ENCODE peak calls at places on chromosome 18, in seven cellular contexts. Q is fibroblast of villous mesenchyme, W is body of pancreas, Z is lower leg skin, O is IMR-90, P is pancreas, X is H7. E is an unnamed sample.

GRCh38 chr18:55779461-55779710 is 191.4 kb upstream of the TCF4 start:
- DNase-seq in Q (peak), W (no peak), Z (no peak), O (no peak), P (no peak), X (peak), E (peak)

GRCh38 chr18:6679201-6679600 is 50.3 kb upstream of the ARHGAP28 start:
- DNase-seq in Q (no peak), W (no peak), Z (no peak), O (no peak), P (no peak), X (no peak), E (no peak)

GRCh38 chr18:52394602-52395001 is 54.6 kb downstream of the DCC start:
- DNase-seq in Q (no peak), W (no peak), Z (no peak), O (no peak), P (no peak), X (no peak), E (no peak)

GRCh38 chr18:35002120-35002519 is 39.1 kb upstream of the MAPRE2 start:
- DNase-seq in Q (no peak), W (no peak), Z (no peak), O (no peak), P (no peak), X (no peak), E (no peak)

GRCh38 chr18:26425148-26425531 is 123.2 kb downstream of the KCTD1 start:
- DNase-seq in Q (no peak), W (no peak), Z (no peak), O (peak), P (no peak), X (no peak), E (no peak)

GRCh38 chr18:35117951-35118411 is 76.8 kb downstream of the MAPRE2 start:
- DNase-seq in Q (peak), W (no peak), Z (no peak), O (peak), P (no peak), X (no peak), E (peak)

GRCh38 chr18:59696311-59697235 is 650 bp downstream of the CCBE1 start:
- DNase-seq in Q (peak), W (no peak), Z (peak), O (peak), P (peak), X (peak), E (peak)

GRCh38 chr18:2143666-2144065 is 427.6 kb downstream of the METTL4 start:
- DNase-seq in Q (peak), W (no peak), Z (no peak), O (no peak), P (no peak), X (no peak), E (peak)

GRCh38 chr18:67373636-67374035 is 142.9 kb downstream of the DSEL start:
- DNase-seq in Q (no peak), W (no peak), Z (no peak), O (no peak), P (no peak), X (no peak), E (no peak)

GRCh38 chr18:61883547-61883946 is 9.3 kb downstream of the RNF152 start:
- DNase-seq in Q (peak), W (no peak), Z (no peak), O (peak), P (no peak), X (no peak), E (no peak)

GRCh38 chr18:3603460-3604259 is 153.7 kb downstream of the TGIF1 start:
- DNase-seq in Q (peak), W (peak), Z (no peak), O (peak), P (no peak), X (peak), E (peak)

GRCh38 chr18:76564636-76565237 is 69.7 kb upstream of the ZNF516 start:
- DNase-seq in Q (no peak), W (no peak), Z (no peak), O (no peak), P (no peak), X (no peak), E (no peak)

GRCh38 chr18:463442-464310 is 36.8 kb downstream of the COLEC12 start:
- DNase-seq in Q (no peak), W (no peak), Z (no peak), O (peak), P (no peak), X (no peak), E (no peak)

GRCh38 chr18:74836296-74837139 is 238.8 kb downstream of the ZNF407 start:
- DNase-seq in Q (no peak), W (peak), Z (no peak), O (peak), P (no peak), X (no peak), E (peak)

GRCh38 chr18:25568926-25569325 is 217.0 kb upstream of the ZNF521 start:
- DNase-seq in Q (no peak), W (no peak), Z (no peak), O (no peak), P (no peak), X (no peak), E (no peak)

GRCh38 chr18:54232485-54233227 is 8.2 kb upstream of the MBD2 start:
- DNase-seq in Q (no peak), W (peak), Z (no peak), O (no peak), P (no peak), X (peak), E (no peak)

GRCh38 chr18:44723973-44724778 is 43.5 kb downstream of the SETBP1 start:
- DNase-seq in Q (no peak), W (no peak), Z (no peak), O (no peak), P (no peak), X (no peak), E (no peak)

GRCh38 chr18:56124186-56124585 is 514.2 kb downstream of the TXNL1 start:
- DNase-seq in Q (peak), W (no peak), Z (no peak), O (peak), P (no peak), X (no peak), E (peak)

GRCh38 chr18:39596891-39597290 is 2031.3 kb upstream of the CELF4 start:
- DNase-seq in Q (peak), W (no peak), Z (no peak), O (no peak), P (no peak), X (no peak), E (no peak)

GRCh38 chr18:54828986-54829385 is 709 bp downstream of the RAB27B start:
- DNase-seq in Q (peak), W (no peak), Z (no peak), O (no peak), P (no peak), X (no peak), E (peak)

GRCh38 chr18:47204908-47205522 is 28.9 kb upstream of the IER3IP1 start:
- DNase-seq in Q (peak), W (peak), Z (no peak), O (peak), P (no peak), X (peak), E (peak)

GRCh38 chr18:45554070-45554767 is 61.1 kb upstream of the SLC14A2 start:
- DNase-seq in Q (no peak), W (no peak), Z (peak), O (no peak), P (no peak), X (no peak), E (no peak)

GRCh38 chr18:12993439-12993838 is 2.3 kb downstream of the CEP192 start:
- DNase-seq in Q (no peak), W (no peak), Z (no peak), O (no peak), P (no peak), X (no peak), E (no peak)

GRCh38 chr18:12998332-12999060 is 7.3 kb downstream of the CEP192 start:
- DNase-seq in Q (no peak), W (no peak), Z (no peak), O (no peak), P (no peak), X (no peak), E (no peak)

GRCh38 chr18:12995952-12996477 is 4.9 kb downstream of the CEP192 start:
- DNase-seq in Q (no peak), W (no peak), Z (no peak), O (no peak), P (no peak), X (no peak), E (no peak)

GRCh38 chr18:12995424-12995823 is 4.3 kb downstream of the CEP192 start:
- DNase-seq in Q (no peak), W (no peak), Z (no peak), O (no peak), P (no peak), X (no peak), E (no peak)

GRCh38 chr18:12996661-12997292 is 5.6 kb downstream of the CEP192 start:
- DNase-seq in Q (no peak), W (peak), Z (no peak), O (no peak), P (no peak), X (no peak), E (no peak)
- H3K4me3 ChIP-seq in Q (no peak), W (no peak), Z (no peak), O (no peak), P (no peak), X (no peak), E (no peak)

GRCh38 chr18:79394438-79395307 is 1.1 kb upstream of the NFATC1 start:
- DNase-seq in Q (peak), W (peak), Z (no peak), O (peak), P (peak), X (no peak), E (peak)
- H3K4me3 ChIP-seq in Q (peak), W (peak), Z (peak), O (no peak), P (peak), X (peak), E (peak)

DNA sequence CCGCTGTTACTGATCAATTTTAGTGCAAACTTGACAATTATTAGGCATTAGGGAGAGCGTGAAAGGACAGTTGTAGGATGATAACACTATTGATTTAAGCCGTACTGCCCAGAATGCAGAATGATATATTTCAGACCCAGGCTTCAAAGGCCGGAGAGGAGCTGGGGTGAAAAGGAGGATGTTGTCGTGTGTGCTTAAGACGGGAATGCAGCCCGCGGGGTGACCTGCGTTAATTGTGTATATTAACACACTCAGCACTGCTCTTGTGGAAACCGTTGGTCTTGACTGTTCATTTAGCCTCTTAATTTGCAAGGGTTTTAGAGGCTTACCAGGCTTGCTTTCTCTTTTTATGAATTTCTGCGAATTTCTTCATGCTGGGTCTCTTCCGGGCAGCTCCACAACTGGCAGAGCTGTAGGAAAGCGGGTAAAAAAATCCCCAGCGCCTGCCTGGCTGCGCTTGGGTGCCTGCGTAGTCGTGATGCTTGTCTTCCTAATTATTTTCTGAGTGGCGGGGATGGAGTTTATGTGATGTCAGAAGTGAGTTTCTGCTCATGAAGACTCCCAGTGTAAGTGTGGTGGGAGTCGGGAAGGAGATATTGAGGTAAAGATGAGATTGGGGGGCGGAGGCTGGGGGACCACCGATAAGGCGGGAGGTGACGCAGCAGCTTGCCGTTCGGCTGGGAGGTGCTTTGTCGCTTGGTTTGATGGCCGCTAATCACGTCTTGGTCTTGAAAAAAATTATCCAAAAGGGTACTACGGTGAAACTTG is 229.7 kb downstream of the LDLRAD4 start:
- DNase-seq in Q (no peak), W (no peak), Z (peak), O (no peak), P (no peak), X (no peak), E (no peak)
- H3K4me3 ChIP-seq in Q (peak), W (no peak), Z (no peak), O (no peak), P (no peak), X (no peak), E (no peak)

DNA sequence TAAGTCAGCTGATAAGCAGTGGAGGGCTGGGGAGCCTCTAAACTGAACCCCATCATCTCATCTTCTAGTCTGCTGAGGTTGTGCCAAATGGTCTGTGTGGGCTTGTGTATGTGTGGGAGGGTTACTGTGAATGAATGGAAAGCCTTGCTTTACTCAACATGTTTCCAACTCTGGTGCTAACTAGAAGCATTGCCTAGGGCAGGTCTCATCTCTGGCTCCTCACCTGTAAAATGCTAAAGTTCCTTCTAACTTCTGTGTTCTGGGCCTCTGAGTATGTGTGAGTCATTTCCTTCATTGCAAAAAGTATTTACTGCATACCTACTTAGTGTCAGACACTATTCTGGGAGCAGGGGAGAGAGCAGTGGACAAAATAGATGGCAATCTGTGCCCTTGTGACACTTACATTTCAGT is 1.3 kb downstream of the LIPG start:
- DNase-seq in Q (no peak), W (no peak), Z (no peak), O (no peak), P (no peak), X (no peak), E (no peak)
- H3K4me3 ChIP-seq in Q (no peak), W (no peak), Z (no peak), O (no peak), P (no peak), X (peak), E (peak)

DNA sequence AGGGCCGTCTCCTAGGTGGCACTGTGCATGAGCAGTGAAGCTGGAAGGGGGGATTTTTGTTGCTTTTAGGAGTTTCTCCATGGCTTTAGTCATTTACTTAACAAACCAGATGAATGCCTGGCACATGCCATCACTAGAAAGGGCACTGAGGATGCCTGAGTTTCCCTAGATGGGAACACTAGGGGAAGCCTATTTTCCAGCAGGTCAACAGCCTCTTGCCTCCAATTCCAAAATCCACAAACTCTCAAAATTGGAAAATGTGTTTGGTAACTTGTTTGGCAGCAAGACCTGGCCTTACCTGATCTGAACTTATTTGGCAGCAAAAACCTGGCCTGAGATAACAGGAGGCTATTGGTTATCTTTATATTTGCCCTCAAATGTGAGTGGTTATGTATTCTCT is 2.6 kb downstream of the LIPG start:
- DNase-seq in Q (no peak), W (no peak), Z (no peak), O (no peak), P (no peak), X (no peak), E (no peak)
- H3K4me3 ChIP-seq in Q (no peak), W (no peak), Z (no peak), O (no peak), P (no peak), X (no peak), E (peak)

GRCh38 chr18:50560681-50561629 is 1.1 kb downstream of the MAPK4 start:
- DNase-seq in Q (no peak), W (peak), Z (no peak), O (no peak), P (peak), X (peak), E (no peak)

GRCh38 chr18:50559750-50560680 is at the start of gene MAPK4:
- DNase-seq in Q (peak), W (peak), Z (no peak), O (no peak), P (peak), X (peak), E (peak)

GRCh38 chr18:50558157-50558556 is 1.7 kb upstream of the MAPK4 start:
- DNase-seq in Q (no peak), W (no peak), Z (no peak), O (no peak), P (no peak), X (no peak), E (no peak)

GRCh38 chr18:50562686-50563085 is 2.8 kb downstream of the MAPK4 start:
- DNase-seq in Q (no peak), W (no peak), Z (no peak), O (no peak), P (no peak), X (no peak), E (no peak)

DNA sequence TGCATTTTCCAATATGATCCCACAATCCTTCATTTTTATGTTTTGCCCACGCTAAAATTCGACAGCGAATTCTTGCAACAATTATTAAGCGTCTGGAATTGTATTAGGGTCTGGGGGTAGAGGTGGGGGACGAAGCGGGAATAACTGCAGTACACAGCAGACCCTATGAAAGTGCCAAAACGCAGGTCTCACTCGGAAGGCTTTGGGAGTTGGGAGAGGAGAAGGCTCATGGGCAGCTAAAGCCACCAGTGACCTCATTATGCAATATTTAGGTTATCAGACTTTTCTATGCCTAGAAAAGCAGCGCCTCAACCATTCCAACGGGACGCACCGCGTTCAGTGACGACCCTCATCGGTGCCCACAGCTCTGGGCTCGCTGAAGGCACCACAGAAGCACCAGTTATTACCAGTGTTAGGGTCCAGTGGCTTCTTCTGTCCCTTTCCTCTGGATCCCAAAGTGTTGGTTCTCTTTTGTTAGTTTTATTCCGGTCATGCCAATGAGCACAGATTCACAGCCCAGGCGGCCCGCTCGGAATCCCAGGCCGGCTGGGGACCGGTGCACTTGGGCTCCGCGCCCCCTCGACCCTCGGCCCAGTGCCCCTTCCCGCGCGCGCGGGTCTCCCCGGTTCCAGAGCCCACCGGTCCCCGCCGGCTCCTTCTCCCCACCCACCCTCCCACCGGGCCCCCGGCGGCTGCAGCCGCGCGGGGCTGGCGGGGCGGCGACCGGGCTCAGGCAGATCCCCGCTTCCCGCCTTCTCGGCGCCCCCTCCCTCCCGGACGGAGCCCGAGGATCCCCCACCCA is 738 bp upstream of the MAPK4 start:
- DNase-seq in Q (no peak), W (peak), Z (no peak), O (no peak), P (peak), X (no peak), E (no peak)
- H3K4me3 ChIP-seq in Q (no peak), W (peak), Z (no peak), O (no peak), P (peak), X (peak), E (no peak)

GRCh38 chr18:24138281-24138883 is 480 bp upstream of the CABYR start:
- DNase-seq in Q (no peak), W (no peak), Z (no peak), O (no peak), P (no peak), X (no peak), E (peak)
- H3K4me3 ChIP-seq in Q (peak), W (no peak), Z (peak), O (peak), P (peak), X (peak), E (peak)

GRCh38 chr18:63320690-63321265 is 1.2 kb upstream of the BCL2 start:
- DNase-seq in Q (no peak), W (peak), Z (peak), O (peak), P (peak), X (peak), E (no peak)

GRCh38 chr18:63325086-63325686 is 5.6 kb upstream of the BCL2 start:
- DNase-seq in Q (no peak), W (no peak), Z (no peak), O (no peak), P (no peak), X (no peak), E (no peak)

GRCh38 chr18:63321291-63321690 is 1.7 kb upstream of the BCL2 start:
- DNase-seq in Q (no peak), W (no peak), Z (no peak), O (no peak), P (no peak), X (no peak), E (no peak)

GRCh38 chr18:63322246-63322645 is 2.7 kb upstream of the BCL2 start:
- DNase-seq in Q (peak), W (no peak), Z (no peak), O (no peak), P (no peak), X (no peak), E (no peak)

DNA sequence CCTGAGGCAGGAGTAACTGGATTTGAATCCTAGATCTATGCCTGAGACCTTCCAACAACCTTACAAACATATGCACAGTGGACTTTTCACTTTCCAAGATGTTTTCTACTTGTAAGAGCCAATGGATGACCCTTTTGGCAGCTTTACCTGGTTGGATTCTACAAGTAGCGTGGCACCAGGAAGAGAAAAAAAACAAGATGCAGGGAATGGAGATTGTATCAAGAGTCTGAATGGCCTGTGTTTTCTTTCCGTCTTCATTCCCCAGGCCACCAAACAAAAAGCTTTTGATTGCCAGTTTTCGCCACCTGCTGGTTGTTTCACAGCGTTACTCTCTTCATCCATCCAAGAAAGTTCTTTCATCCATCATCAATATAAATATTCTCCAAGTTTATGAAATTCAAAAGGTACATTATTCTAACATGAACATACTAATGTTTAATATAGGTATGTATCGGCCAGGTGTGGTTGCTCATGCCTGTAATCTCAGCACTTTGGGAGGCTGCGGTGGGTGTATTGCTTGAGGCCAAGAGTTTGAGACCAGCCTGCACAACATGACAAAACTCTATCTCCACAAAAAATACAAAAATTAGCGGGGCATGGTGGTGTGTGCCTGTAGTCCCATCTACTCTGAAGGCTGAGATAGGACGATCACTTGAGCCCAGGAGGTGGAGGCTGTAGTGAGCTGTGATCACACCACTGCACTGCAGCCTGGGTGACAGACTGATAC is 3.5 kb upstream of the BCL2 start:
- DNase-seq in Q (peak), W (peak), Z (no peak), O (peak), P (no peak), X (peak), E (peak)
- H3K4me3 ChIP-seq in Q (no peak), W (no peak), Z (no peak), O (no peak), P (no peak), X (no peak), E (no peak)